ENCODE peak calls at places on chromosomes 5 and 9, in ten cellular contexts. W is heart left ventricle, G is pancreas, P is body of pancreas, Y is GM12878, T is cardiac fibroblast, E is fibroblast of lung, A is A549, N is gastrocnemius medialis, F is ovary. V is an unnamed sample.

GRCh38 chr9:7533376-7534090 is 266.0 kb downstream of the DMAC1 start:
- DNase-seq in W (no peak), G (no peak), P (no peak), Y (no peak), T (no peak), E (no peak), A (no peak), N (no peak), F (no peak), V (no peak)

GRCh38 chr5:149227168-149227826 is 44.4 kb upstream of the AFAP1L1 start:
- DNase-seq in W (no peak), G (no peak), P (no peak), Y (no peak), T (peak; percentile 65), E (no peak), A (no peak), N (no peak), F (no peak), V (peak; percentile 60)

GRCh38 chr5:107369622-107370021 is 301.1 kb downstream of the EFNA5 start:
- DNase-seq in W (no peak), G (no peak), P (no peak), Y (no peak), T (no peak), E (no peak), A (no peak), N (no peak), F (no peak), V (no peak)

GRCh38 chr5:115419794-115420585 is 123.5 kb upstream of the CCDC112 start:
- DNase-seq in W (no peak), G (no peak), P (no peak), Y (no peak), T (peak; percentile 99), E (peak; percentile 96), A (peak; percentile 17), N (no peak), F (no peak), V (peak; percentile 98)

GRCh38 chr9:89461302-89461701 is 36.6 kb downstream of the SEMA4D start:
- DNase-seq in W (no peak), G (no peak), P (no peak), Y (no peak), T (peak; percentile 57), E (peak; percentile 41), A (no peak), N (no peak), F (no peak), V (peak; percentile 56)

GRCh38 chr5:106163233-106163632 is 1507.5 kb downstream of the EFNA5 start:
- DNase-seq in W (no peak), G (no peak), P (no peak), Y (no peak), T (no peak), E (no peak), A (no peak), N (no peak), F (no peak), V (no peak)

GRCh38 chr9:86286278-86286677 is 3.9 kb upstream of the ISCA1 start:
- DNase-seq in W (no peak), G (no peak), P (no peak), Y (no peak), T (no peak), E (no peak), A (no peak), N (no peak), F (no peak), V (no peak)

GRCh38 chr9:112180387-112180881 is 5.3 kb upstream of the SUSD1 start:
- DNase-seq in W (no peak), G (no peak), P (no peak), Y (no peak), T (no peak), E (no peak), A (no peak), N (no peak), F (no peak), V (no peak)

GRCh38 chr5:109027983-109028607 is 280.4 kb downstream of the FER start:
- DNase-seq in W (no peak), G (no peak), P (no peak), Y (no peak), T (peak; percentile 17), E (no peak), A (no peak), N (no peak), F (no peak), V (no peak)

GRCh38 chr5:134526483-134527155 is 1.1 kb downstream of the JADE2 start:
- DNase-seq in W (peak; percentile 77), G (peak; percentile 81), P (peak; percentile 86), Y (no peak), T (peak; percentile 76), E (no peak), A (no peak), N (peak; percentile 69), F (peak; percentile 84), V (no peak)

GRCh38 chr5:124040799-124041198 is 528.8 kb downstream of the CSNK1G3 start:
- DNase-seq in W (peak; percentile 23), G (no peak), P (peak; percentile 13), Y (no peak), T (peak; percentile 42), E (peak; percentile 89), A (no peak), N (no peak), F (peak; percentile 14), V (peak; percentile 64)

GRCh38 chr9:137311971-137312851 is 10.1 kb upstream of the NRARP start:
- DNase-seq in W (no peak), G (peak; percentile 89), P (peak; percentile 92), Y (no peak), T (no peak), E (no peak), A (peak; percentile 1), N (no peak), F (no peak), V (no peak)

GRCh38 chr9:137309368-137310189 is 7.5 kb upstream of the NRARP start:
- DNase-seq in W (no peak), G (peak; percentile 42), P (peak; percentile 33), Y (no peak), T (no peak), E (no peak), A (no peak), N (no peak), F (no peak), V (no peak)

GRCh38 chr9:137308102-137308619 is 6.1 kb upstream of the NRARP start:
- DNase-seq in W (peak; percentile 8), G (peak; percentile 39), P (no peak), Y (no peak), T (no peak), E (no peak), A (no peak), N (no peak), F (peak; percentile 27), V (no peak)

GRCh38 chr9:137311171-137311970 is 9.3 kb upstream of the NRARP start:
- DNase-seq in W (peak; percentile 26), G (peak; percentile 98), P (peak; percentile 99), Y (no peak), T (peak; percentile 32), E (no peak), A (no peak), N (no peak), F (peak; percentile 26), V (peak; percentile 26)

DNA sequence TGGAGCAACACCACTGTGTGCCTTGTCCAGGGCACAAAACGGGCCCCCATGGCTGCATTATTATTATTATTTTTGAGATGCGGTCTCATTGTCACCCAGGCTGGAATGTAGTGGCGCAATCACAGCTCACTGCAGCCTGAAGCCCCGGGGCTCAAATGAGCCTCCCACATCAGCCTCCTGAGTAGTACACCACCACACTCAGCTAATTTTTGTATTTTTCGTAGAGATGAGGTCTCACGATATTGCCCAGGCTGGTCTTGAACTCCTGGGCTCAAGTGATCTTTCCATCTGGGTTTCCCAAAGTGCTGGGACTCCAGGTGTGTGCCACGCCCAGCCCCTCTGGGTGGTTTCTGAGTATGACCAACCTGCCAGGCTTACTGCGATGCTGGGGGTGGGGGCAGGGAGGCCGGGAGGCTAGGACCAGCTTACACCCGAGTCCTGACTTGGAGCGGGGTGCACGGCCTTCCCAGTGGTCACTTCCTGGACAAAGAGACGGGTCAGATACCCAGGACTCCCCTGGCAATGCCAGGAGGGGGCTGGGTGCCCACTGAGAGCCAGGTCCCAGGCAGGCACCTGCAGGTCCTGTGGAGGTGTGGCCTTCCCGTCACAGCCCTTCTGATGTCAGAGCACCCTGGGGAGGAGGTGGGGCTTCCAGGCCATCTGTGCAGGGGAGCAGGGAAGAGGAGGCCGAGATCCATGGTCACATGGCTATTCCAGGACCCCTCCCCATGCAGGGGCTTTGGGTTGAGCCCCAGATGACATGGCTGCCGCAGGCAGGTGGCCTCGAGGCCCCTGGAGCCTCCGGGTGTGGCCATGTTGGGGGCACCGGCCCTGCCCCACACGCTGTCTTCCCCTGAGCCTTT is 8.3 kb upstream of the NRARP start:
- DNase-seq in W (no peak), G (peak; percentile 85), P (peak; percentile 84), Y (no peak), T (no peak), E (no peak), A (no peak), N (no peak), F (peak; percentile 23), V (no peak)
- H3K4me3 ChIP-seq in W (no peak overlapping the region), G (no peak overlapping the region), P (no peak overlapping the region), Y (no peak overlapping the region), T (no peak overlapping the region), E (no peak overlapping the region), A (no peak overlapping the region), N (no peak overlapping the region), F (no peak overlapping the region), V (no peak overlapping the region)

DNA sequence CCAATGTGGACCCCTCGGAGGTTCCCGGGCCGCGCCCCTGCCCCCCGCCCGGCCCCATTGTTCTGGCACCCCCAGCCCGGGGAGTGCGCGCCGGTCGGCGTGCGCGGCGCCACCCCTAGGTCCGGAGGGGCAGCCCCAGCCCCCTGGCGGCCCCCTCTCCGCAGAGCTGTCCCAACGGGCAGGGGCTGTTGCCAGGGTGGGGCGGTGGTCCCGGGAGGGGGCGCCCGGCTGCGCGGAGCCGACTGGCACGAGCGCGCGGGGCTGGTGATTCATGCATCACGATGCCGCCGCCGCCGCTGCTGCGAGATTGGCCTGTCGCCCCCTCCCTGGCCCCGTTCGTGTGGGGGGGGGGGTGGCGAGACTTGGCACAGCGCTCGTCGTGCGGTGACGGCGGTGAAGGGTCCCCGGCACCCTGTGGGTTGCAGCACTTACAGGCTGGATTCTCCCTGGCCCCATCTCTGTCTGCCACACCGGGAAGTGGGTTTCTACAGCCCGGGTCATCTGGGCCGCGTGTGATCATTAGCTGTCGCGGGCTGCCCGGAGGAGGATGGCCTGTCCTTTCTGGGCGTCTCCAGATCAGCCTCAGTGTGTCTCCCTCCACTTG is 756 bp downstream of the NCS1 start:
- DNase-seq in W (no peak), G (peak; percentile 42), P (peak; percentile 48), Y (no peak), T (no peak), E (peak; percentile 18), A (peak; percentile 42), N (no peak), F (peak; percentile 72), V (no peak)
- TF ChIP-seq CTCF in W (no peak), G (no peak), P (no peak), Y (no peak), T (no peak), E (no peak), A (peak; percentile 10), N (no peak), F (no peak), V (no peak)

GRCh38 chr5:58641533-58641932 is 58.7 kb downstream of the RAB3C start:
- DNase-seq in W (no peak), G (no peak), P (no peak), Y (no peak), T (no peak), E (no peak), A (no peak), N (no peak), F (no peak), V (no peak)
- H3K4me3 ChIP-seq in W (no peak overlapping the region), G (no peak overlapping the region), P (no peak overlapping the region), Y (no peak overlapping the region), T (no peak overlapping the region), E (no peak overlapping the region), A (no peak overlapping the region), N (no peak overlapping the region), F (no peak overlapping the region), V (no peak overlapping the region)

GRCh38 chr5:151592855-151593408 is 1.8 kb upstream of the FAT2 start:
- DNase-seq in W (no peak), G (peak; percentile 19), P (peak; percentile 44), Y (no peak), T (peak; percentile 31), E (no peak), A (no peak), N (no peak), F (no peak), V (no peak)
- TF ChIP-seq CTCF in W (no peak), G (no peak), P (no peak), Y (no peak), T (no peak), E (no peak), A (no peak), N (no peak), F (no peak), V (no peak)